ENCODE peak calls at places on chromosomes 4 and X, in ten cellular contexts. One of them, this sample, is unnamed.

GRCh38 chr4:63226236-63226635 is 1183.0 kb downstream of the TECRL start:
- DNase-seq in ascending aorta: no peak
- DNase-seq in mucosa of descending colon: no peak
- DNase-seq in pancreas: no peak
- DNase-seq in posterior cingulate gyrus: no peak
- DNase-seq in PC-9: no peak
- DNase-seq in substantia nigra: no peak
- DNase-seq in activated CD4-positive, alpha-beta T cell treated with anti-CD3 and anti-CD28 coated beads, Interleukin-2, amount 10 ng/mL, durations not matched to agents 7 days and 5 days: no peak
- DNase-seq in activated T-cell treated with anti-CD3 and anti-CD28 coated beads for 48 hours: no peak
- DNase-seq in KBM-7: no peak
- DNase-seq in this sample: no peak

GRCh38 chrX:73922856-73923429 is 359.9 kb downstream of the CHIC1 start:
- DNase-seq in ascending aorta: no peak
- DNase-seq in mucosa of descending colon: no peak
- DNase-seq in pancreas: no peak
- DNase-seq in posterior cingulate gyrus: no peak
- DNase-seq in PC-9: no peak
- DNase-seq in substantia nigra: no peak
- DNase-seq in activated CD4-positive, alpha-beta T cell treated with anti-CD3 and anti-CD28 coated beads, Interleukin-2, amount 10 ng/mL, durations not matched to agents 7 days and 5 days: no peak
- DNase-seq in activated T-cell treated with anti-CD3 and anti-CD28 coated beads for 48 hours: no peak
- DNase-seq in KBM-7: no peak
- DNase-seq in this sample: no peak

GRCh38 chrX:30653415-30654131 is at the start of gene GK:
- DNase-seq in ascending aorta: no peak
- DNase-seq in mucosa of descending colon: no peak
- DNase-seq in pancreas: no peak
- DNase-seq in posterior cingulate gyrus: no peak
- DNase-seq in PC-9: peak; percentile 18
- DNase-seq in substantia nigra: peak; percentile 12
- DNase-seq in activated CD4-positive, alpha-beta T cell treated with anti-CD3 and anti-CD28 coated beads, Interleukin-2, amount 10 ng/mL, durations not matched to agents 7 days and 5 days: peak; percentile 16
- DNase-seq in activated T-cell treated with anti-CD3 and anti-CD28 coated beads for 48 hours: no peak
- DNase-seq in KBM-7: peak; percentile 51
- DNase-seq in this sample: peak; percentile 14

GRCh38 chrX:16839852-16840460 is 30.2 kb downstream of the RBBP7 start:
- DNase-seq in ascending aorta: no peak
- DNase-seq in mucosa of descending colon: no peak
- DNase-seq in pancreas: no peak
- DNase-seq in posterior cingulate gyrus: no peak
- DNase-seq in PC-9: no peak
- DNase-seq in substantia nigra: no peak
- DNase-seq in activated CD4-positive, alpha-beta T cell treated with anti-CD3 and anti-CD28 coated beads, Interleukin-2, amount 10 ng/mL, durations not matched to agents 7 days and 5 days: no peak
- DNase-seq in activated T-cell treated with anti-CD3 and anti-CD28 coated beads for 48 hours: no peak
- DNase-seq in KBM-7: no peak
- DNase-seq in this sample: no peak

GRCh38 chr4:61517144-61517543 is 317.0 kb downstream of the ADGRL3 start:
- DNase-seq in ascending aorta: no peak
- DNase-seq in mucosa of descending colon: peak; percentile 62
- DNase-seq in pancreas: no peak
- DNase-seq in posterior cingulate gyrus: no peak
- DNase-seq in PC-9: no peak
- DNase-seq in substantia nigra: no peak
- DNase-seq in activated CD4-positive, alpha-beta T cell treated with anti-CD3 and anti-CD28 coated beads, Interleukin-2, amount 10 ng/mL, durations not matched to agents 7 days and 5 days: no peak
- DNase-seq in activated T-cell treated with anti-CD3 and anti-CD28 coated beads for 48 hours: no peak
- DNase-seq in KBM-7: no peak
- DNase-seq in this sample: no peak

GRCh38 chr4:111880116-111880515 is 265.1 kb upstream of the FAM241A start:
- DNase-seq in ascending aorta: no peak
- DNase-seq in mucosa of descending colon: no peak
- DNase-seq in pancreas: no peak
- DNase-seq in posterior cingulate gyrus: no peak
- DNase-seq in PC-9: no peak
- DNase-seq in substantia nigra: no peak
- DNase-seq in activated CD4-positive, alpha-beta T cell treated with anti-CD3 and anti-CD28 coated beads, Interleukin-2, amount 10 ng/mL, durations not matched to agents 7 days and 5 days: no peak
- DNase-seq in activated T-cell treated with anti-CD3 and anti-CD28 coated beads for 48 hours: no peak
- DNase-seq in KBM-7: no peak
- DNase-seq in this sample: no peak

GRCh38 chr4:151736367-151736766 is 24.4 kb downstream of the GATB start:
- DNase-seq in ascending aorta: no peak
- DNase-seq in mucosa of descending colon: no peak
- DNase-seq in pancreas: no peak
- DNase-seq in posterior cingulate gyrus: no peak
- DNase-seq in PC-9: no peak
- DNase-seq in substantia nigra: no peak
- DNase-seq in activated CD4-positive, alpha-beta T cell treated with anti-CD3 and anti-CD28 coated beads, Interleukin-2, amount 10 ng/mL, durations not matched to agents 7 days and 5 days: no peak
- DNase-seq in activated T-cell treated with anti-CD3 and anti-CD28 coated beads for 48 hours: no peak
- DNase-seq in KBM-7: no peak
- DNase-seq in this sample: no peak

GRCh38 chr4:167774646-167775045 is 317.7 kb upstream of the ANXA10 start:
- DNase-seq in ascending aorta: no peak
- DNase-seq in mucosa of descending colon: no peak
- DNase-seq in pancreas: no peak
- DNase-seq in posterior cingulate gyrus: no peak
- DNase-seq in PC-9: no peak
- DNase-seq in substantia nigra: no peak
- DNase-seq in activated CD4-positive, alpha-beta T cell treated with anti-CD3 and anti-CD28 coated beads, Interleukin-2, amount 10 ng/mL, durations not matched to agents 7 days and 5 days: no peak
- DNase-seq in activated T-cell treated with anti-CD3 and anti-CD28 coated beads for 48 hours: no peak
- DNase-seq in KBM-7: no peak
- DNase-seq in this sample: no peak

GRCh38 chrX:152821145-152821765 is 9.3 kb downstream of the CETN2 start:
- DNase-seq in ascending aorta: no peak
- DNase-seq in mucosa of descending colon: peak; percentile 41
- DNase-seq in pancreas: peak; percentile 57
- DNase-seq in posterior cingulate gyrus: no peak
- DNase-seq in PC-9: peak; percentile 55
- DNase-seq in substantia nigra: no peak
- DNase-seq in activated CD4-positive, alpha-beta T cell treated with anti-CD3 and anti-CD28 coated beads, Interleukin-2, amount 10 ng/mL, durations not matched to agents 7 days and 5 days: peak; percentile 18
- DNase-seq in activated T-cell treated with anti-CD3 and anti-CD28 coated beads for 48 hours: no peak
- DNase-seq in KBM-7: peak; percentile 47
- DNase-seq in this sample: peak; percentile 31

GRCh38 chr4:34138385-34138784 is 2105.9 kb downstream of the ARAP2 start:
- DNase-seq in ascending aorta: no peak
- DNase-seq in mucosa of descending colon: no peak
- DNase-seq in pancreas: no peak
- DNase-seq in posterior cingulate gyrus: no peak
- DNase-seq in PC-9: no peak
- DNase-seq in substantia nigra: no peak
- DNase-seq in activated CD4-positive, alpha-beta T cell treated with anti-CD3 and anti-CD28 coated beads, Interleukin-2, amount 10 ng/mL, durations not matched to agents 7 days and 5 days: no peak
- DNase-seq in activated T-cell treated with anti-CD3 and anti-CD28 coated beads for 48 hours: no peak
- DNase-seq in KBM-7: no peak
- DNase-seq in this sample: no peak